ENCODE peak calls at places on chromosomes 12 and 14, in eight cellular contexts. T, C, I, F, P, V, M and Z are unnamed samples.

GRCh38 chr14:62670526-62670925 is 374.7 kb downstream of the KCNH5 start:
- DNase-seq in M (peak; percentile 65), F (no peak), C (no peak), T (no peak), V (peak; percentile 27), I (no peak), P (no peak), Z (no peak)

GRCh38 chr12:92108651-92109050 is 37.0 kb downstream of the BTG1 start:
- DNase-seq in V (no peak), P (no peak), F (peak; percentile 68), I (no peak), T (no peak), M (peak; percentile 17), C (no peak), Z (no peak)

GRCh38 chr12:34605510-34605887 is 583.2 kb downstream of the ALG10 start:
- DNase-seq in T (peak; percentile 4), I (no peak), V (no peak), C (no peak), P (no peak), F (no peak), M (no peak), Z (no peak)

GRCh38 chr12:54052745-54053624 is 650 bp upstream of the HOXC4 start:
- DNase-seq in T (peak; percentile 85), C (no peak), M (no peak), F (no peak), V (no peak), I (no peak), P (no peak), Z (peak; percentile 60)

GRCh38 chr12:33222357-33222756 is 217.3 kb downstream of the SYT10 start:
- DNase-seq in V (no peak), T (no peak), P (no peak), F (no peak), C (no peak), M (no peak), I (no peak), Z (no peak)

GRCh38 chr14:98984719-98985041 is 287.3 kb downstream of the BCL11B start:
- DNase-seq in F (no peak), M (no peak), C (peak; percentile 16), V (no peak), P (no peak), T (no peak), I (peak; percentile 45), Z (no peak)

GRCh38 chr12:12506541-12506940 is 56.1 kb downstream of the DUSP16 start:
- DNase-seq in I (no peak), P (no peak), V (no peak), F (peak; percentile 50), C (no peak), M (no peak), T (no peak), Z (peak; percentile 18)

GRCh38 chr14:101010835-101011234 is 107.3 kb upstream of the RTL1 start:
- DNase-seq in V (no peak), M (no peak), P (no peak), T (no peak), F (no peak), I (no peak), C (no peak), Z (no peak)

GRCh38 chr12:117963836-117964235 is 5.0 kb downstream of the KSR2 start:
- DNase-seq in P (no peak), M (no peak), T (no peak), F (no peak), C (no peak), V (no peak), I (no peak), Z (no peak)

GRCh38 chr14:34711169-34711568 is 3.2 kb downstream of the CFL2 start:
- DNase-seq in I (no peak), M (peak; percentile 76), C (no peak), V (peak; percentile 91), F (peak; percentile 71), P (no peak), T (peak; percentile 67), Z (no peak)

GRCh38 chr14:54564799-54565235 is 2.1 kb upstream of the SAMD4A start:
- DNase-seq in T (no peak), I (no peak), F (no peak), M (peak; percentile 66), V (peak; percentile 69), C (no peak), P (no peak), Z (no peak)

GRCh38 chr12:107607464-107608392 is 77.9 kb upstream of the PWP1 start:
- DNase-seq in T (peak; percentile 80), P (peak; percentile 40), C (peak; percentile 83), F (peak; percentile 29), V (peak; percentile 29), I (peak; percentile 82), M (peak; percentile 55), Z (peak; percentile 77)

GRCh38 chr12:118145113-118145797 is 9.3 kb downstream of the PEBP1 start:
- DNase-seq in I (no peak), T (peak; percentile 50), F (no peak), M (no peak), V (no peak), C (no peak), P (no peak), Z (no peak)

GRCh38 chr12:121524196-121524930 is 56.5 kb downstream of the KDM2B start:
- DNase-seq in T (no peak), C (no peak), I (no peak), M (no peak), F (no peak), P (no peak), V (no peak), Z (no peak)

GRCh38 chr12:75481774-75482173 is 1.2 kb downstream of the GLIPR1 start:
- DNase-seq in I (no peak), P (no peak), F (no peak), C (no peak), M (peak; percentile 48), T (no peak), V (peak; percentile 71), Z (no peak)